ENCODE peak calls at places on chromosomes 11 and 22, in four cellular contexts. T is IMR-90, O is H1, D is H9. P is an unnamed sample.

GRCh38 chr11:128552783-128553661 is 34.3 kb downstream of the ETS1 start:
- DNase-seq in D (no peak), O (no peak), T (peak; percentile 87), P (no peak)

GRCh38 chr22:35352214-35353111 is 28.4 kb upstream of the HMOX1 start:
- DNase-seq in T (no peak), D (peak; percentile 74), O (no peak), P (peak; percentile 68)

GRCh38 chr11:64006468-64006867 is 20.2 kb downstream of the OTUB1 start:
- DNase-seq in T (no peak), D (no peak), O (no peak), P (no peak)

GRCh38 chr11:110951041-110951440 is 238.8 kb upstream of the ARHGAP20 start:
- DNase-seq in T (no peak), O (no peak), D (no peak), P (peak; percentile 31)

GRCh38 chr11:29780756-29781155 is 236.1 kb downstream of the KCNA4 start:
- DNase-seq in D (no peak), O (no peak), T (no peak), P (no peak)

GRCh38 chr22:26650722-26651421 is 6.5 kb upstream of the MIAT start:
- DNase-seq in T (no peak), O (no peak), D (no peak), P (no peak)

GRCh38 chr11:59875856-59876519 is 2.6 kb upstream of the OOSP3 start:
- DNase-seq in T (no peak), D (no peak), O (no peak), P (no peak)

GRCh38 chr22:25741692-25742626 is at the start of gene MYO18B:
- DNase-seq in T (no peak), O (no peak), D (no peak), P (peak; percentile 16)

GRCh38 chr22:38831166-38831945 is 12.5 kb downstream of the NPTXR start:
- DNase-seq in O (no peak), D (no peak), T (peak; percentile 60), P (no peak)

GRCh38 chr11:79054636-79055035 is 386.2 kb downstream of the TENM4 start:
- DNase-seq in O (no peak), T (peak; percentile 87), D (no peak), P (no peak)

GRCh38 chr22:36323182-36323854 is 64.4 kb downstream of the MYH9 start:
- DNase-seq in O (no peak), T (peak; percentile 71), D (no peak), P (no peak)

GRCh38 chr11:579830-580601 is 3.7 kb downstream of the PHRF1 start:
- DNase-seq in O (no peak), D (no peak), T (peak; percentile 25), P (no peak)

DNA sequence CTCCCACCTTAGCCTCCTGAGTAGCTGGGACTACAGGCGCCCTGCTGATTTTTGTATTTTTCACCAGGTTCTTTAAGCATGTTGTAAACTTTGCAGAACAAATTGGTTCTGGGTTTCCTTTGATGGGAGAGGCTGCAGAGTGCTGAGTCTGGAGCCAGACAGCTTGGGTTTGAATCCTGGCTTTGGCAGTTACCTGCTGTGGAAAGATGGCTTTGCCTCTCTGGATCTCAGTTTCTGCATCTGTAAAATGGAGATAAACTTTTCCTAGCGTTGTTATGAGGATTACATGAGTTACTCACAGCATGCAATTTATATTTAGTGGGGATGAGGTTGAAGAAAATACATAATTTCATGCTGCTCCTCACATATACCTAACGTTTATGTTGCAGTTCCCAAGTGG is 19.1 kb downstream of the ZNRF3 start:
- DNase-seq in T (no peak), D (no peak), O (no peak), P (no peak)
- H4K5ac ChIP-seq in T (no peak overlapping the region), D (no peak overlapping the region), O (no peak overlapping the region), P (no peak overlapping the region)

DNA sequence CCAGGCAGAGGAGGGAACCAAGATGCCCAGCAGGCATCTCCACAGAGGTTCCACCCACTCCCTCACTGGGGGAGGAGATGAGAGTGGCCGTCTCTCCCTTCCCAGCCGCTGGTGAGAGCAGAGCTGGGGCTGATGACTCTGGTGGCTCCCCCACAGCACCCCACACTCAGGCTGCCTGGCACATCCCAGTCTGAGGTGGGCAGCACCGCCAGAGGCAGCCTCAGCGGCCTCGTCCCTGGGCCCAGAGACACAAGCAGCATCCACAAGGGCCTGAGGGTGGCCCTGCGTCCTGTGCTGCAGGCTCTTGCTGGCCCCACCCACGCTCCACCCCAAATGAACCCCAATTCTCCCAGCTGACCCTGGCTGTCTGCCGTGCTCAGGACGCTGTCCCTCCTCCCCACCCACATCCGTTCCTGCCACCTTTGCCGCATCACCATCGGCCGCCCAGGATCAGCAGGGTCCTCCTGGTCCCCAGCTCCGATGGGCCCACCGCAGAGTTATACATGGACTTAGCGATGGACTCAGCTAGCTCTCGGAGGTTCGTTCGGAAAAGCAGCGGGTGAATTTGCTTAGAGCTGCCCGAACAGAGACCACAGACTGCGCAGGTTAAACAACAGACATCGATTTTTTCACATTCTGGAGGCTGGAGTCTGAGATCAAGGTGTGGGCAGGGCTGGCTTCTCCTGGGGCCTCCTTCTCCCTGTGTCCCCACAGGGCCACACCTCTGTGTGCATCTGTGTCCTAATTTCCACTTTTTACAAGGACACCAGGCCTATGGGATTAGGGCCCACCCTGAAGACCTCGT is 20.2 kb upstream of the CTSD start:
- DNase-seq in D (peak; percentile 21), T (no peak), O (no peak), P (no peak)
- H4K5ac ChIP-seq in D (no peak overlapping the region), T (no peak overlapping the region), O (no peak overlapping the region), P (no peak overlapping the region)

GRCh38 chr11:103942646-103943045 is 93.8 kb upstream of the DDI1 start:
- DNase-seq in D (no peak), O (no peak), T (no peak), P (no peak)

GRCh38 chr11:103940542-103940941 is 95.9 kb upstream of the DDI1 start:
- DNase-seq in D (no peak), T (peak; percentile 65), O (no peak), P (peak; percentile 31)

GRCh38 chr11:103935219-103935618 is 101.2 kb upstream of the DDI1 start:
- DNase-seq in T (no peak), D (no peak), O (no peak), P (no peak)

GRCh38 chr11:103936059-103936458 is 100.4 kb upstream of the DDI1 start:
- DNase-seq in D (no peak), T (peak; percentile 44), O (no peak), P (no peak)

GRCh38 chr11:103939694-103940093 is 96.7 kb upstream of the DDI1 start:
- DNase-seq in T (no peak), O (no peak), D (no peak), P (no peak)
- H4K5ac ChIP-seq in T (peak overlapping the region; percentile 84), O (no peak overlapping the region), D (no peak overlapping the region), P (no peak overlapping the region)

GRCh38 chr11:33339247-33339646 is 82.1 kb downstream of the HIPK3 start:
- DNase-seq in T (no peak), O (no peak), D (no peak), P (no peak)

GRCh38 chr11:33329705-33330329 is 72.6 kb downstream of the HIPK3 start:
- DNase-seq in T (peak; percentile 72), D (no peak), O (no peak), P (peak; percentile 64)

GRCh38 chr11:33334627-33335026 is 77.4 kb downstream of the HIPK3 start:
- DNase-seq in D (no peak), T (no peak), O (no peak), P (no peak)
- H4K5ac ChIP-seq in D (no peak overlapping the region), T (no peak overlapping the region), O (no peak overlapping the region), P (no peak overlapping the region)

GRCh38 chr22:40325315-40325714 is 21.0 kb upstream of the ADSL start:
- DNase-seq in O (no peak), D (no peak), T (no peak), P (no peak)
- H4K5ac ChIP-seq in O (no peak overlapping the region), D (no peak overlapping the region), T (no peak overlapping the region), P (no peak overlapping the region)

DNA sequence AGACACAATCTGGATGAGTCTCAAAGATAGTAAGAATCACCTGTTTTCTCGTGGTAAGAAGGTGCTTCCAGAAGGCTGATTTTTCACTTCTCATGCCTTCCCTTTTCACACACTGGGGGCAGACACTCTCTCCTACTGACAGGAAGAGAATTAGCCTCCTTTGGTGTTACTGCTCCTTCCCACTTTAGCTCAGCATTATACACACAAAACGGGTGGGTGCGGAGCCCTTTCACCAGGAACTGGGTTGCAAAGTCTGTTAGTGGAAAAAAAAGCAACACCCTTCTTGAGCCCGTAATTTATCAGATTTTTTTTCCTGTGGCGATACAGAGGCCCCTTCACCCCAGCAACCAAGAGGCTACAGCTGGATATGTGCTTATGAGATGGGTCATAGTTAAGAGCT is 48.2 kb downstream of the SNX19 start:
- DNase-seq in T (no peak), D (no peak), O (no peak), P (peak; percentile 41)
- H4K5ac ChIP-seq in T (no peak overlapping the region), D (no peak overlapping the region), O (no peak overlapping the region), P (no peak overlapping the region)

GRCh38 chr11:41781441-41781840 is 322.0 kb upstream of the LRRC4C start:
- DNase-seq in O (no peak), D (no peak), T (no peak), P (no peak)
- H4K5ac ChIP-seq in O (no peak overlapping the region), D (no peak overlapping the region), T (no peak overlapping the region), P (no peak overlapping the region)

GRCh38 chr11:44792171-44792570 is 65.4 kb downstream of the TSPAN18 start:
- DNase-seq in O (no peak), D (no peak), T (no peak), P (no peak)

GRCh38 chr11:44790211-44790610 is 63.4 kb downstream of the TSPAN18 start:
- DNase-seq in O (no peak), D (no peak), T (no peak), P (no peak)

GRCh38 chr11:44795803-44796535 is 69.2 kb downstream of the TSPAN18 start:
- DNase-seq in D (no peak), O (no peak), T (no peak), P (no peak)

GRCh38 chr11:44791546-44791945 is 64.8 kb downstream of the TSPAN18 start:
- DNase-seq in O (no peak), D (no peak), T (no peak), P (no peak)

DNA sequence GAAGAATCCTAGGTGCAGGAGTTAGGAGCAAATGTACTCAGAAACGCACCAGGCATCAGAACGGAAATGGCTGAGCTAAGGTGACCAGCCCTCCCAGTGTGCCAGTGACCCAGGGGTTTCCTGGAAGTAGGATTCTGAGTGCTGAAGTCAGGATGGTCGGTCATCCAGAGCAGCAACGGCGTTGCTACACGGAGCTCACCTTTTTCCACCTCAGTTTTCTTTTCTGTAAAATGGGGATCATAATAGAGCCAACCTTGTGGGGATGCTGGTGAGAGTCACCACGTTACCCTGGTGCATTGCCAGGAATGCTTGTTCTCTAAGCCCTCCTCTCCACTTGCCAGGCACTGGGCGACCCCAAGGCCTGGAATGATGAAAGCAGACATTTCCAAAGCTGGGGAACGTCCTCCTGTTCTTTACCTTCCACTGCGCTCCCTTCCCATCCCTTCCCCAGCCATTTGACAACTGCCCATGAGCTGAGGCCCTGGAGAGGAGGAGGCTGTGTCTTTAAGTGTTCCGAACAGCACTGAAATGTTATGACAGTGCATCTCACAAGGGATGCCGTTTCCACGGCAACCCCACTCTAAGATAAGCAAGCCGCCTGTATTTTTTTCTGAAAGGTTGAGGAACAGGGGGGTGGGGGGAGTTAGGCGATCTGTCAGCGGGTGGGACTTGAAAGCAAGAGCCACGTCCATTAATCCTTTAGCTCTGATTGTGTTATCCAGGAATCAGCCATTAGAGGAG is 66.8 kb downstream of the TSPAN18 start:
- DNase-seq in O (no peak), D (no peak), T (peak; percentile 57), P (peak; percentile 75)
- H4K5ac ChIP-seq in O (no peak overlapping the region), D (no peak overlapping the region), T (no peak overlapping the region), P (no peak overlapping the region)

GRCh38 chr11:72507050-72507449 is 72.7 kb upstream of the CLPB start:
- DNase-seq in T (no peak), D (no peak), O (no peak), P (no peak)

GRCh38 chr11:72511393-72512047 is 77.2 kb upstream of the CLPB start:
- DNase-seq in T (no peak), O (no peak), D (no peak), P (no peak)
- H4K5ac ChIP-seq in T (no peak overlapping the region), O (no peak overlapping the region), D (no peak overlapping the region), P (no peak overlapping the region)

P was measured in mesendoderm.